ENCODE peak calls at places on chromosomes 1 and 21, in five cellular contexts. L is foreskin fibroblast, R is sigmoid colon, T is heart left ventricle, J is ascending aorta. Y is an unnamed sample.

GRCh38 chr21:45252448-45252925 is 35.2 kb downstream of the POFUT2 start:
- DNase-seq in J (no peak), R (no peak), L (no peak), T (no peak), Y (no peak)

GRCh38 chr1:923131-923990 is at the start of gene SAMD11:
- DNase-seq in L (peak), J (peak), T (peak), R (peak), Y (no peak)

GRCh38 chr1:7703321-7704213 is 67.5 kb upstream of the VAMP3 start:
- DNase-seq in R (no peak), J (no peak), L (no peak), T (peak), Y (no peak)

GRCh38 chr1:155320661-155321576 is at the start of gene RUSC1:
- DNase-seq in T (peak), R (peak), L (peak), J (peak), Y (no peak)

GRCh38 chr1:69191280-69191679 is 376.4 kb upstream of the LRRC7 start:
- DNase-seq in L (no peak), T (no peak), J (no peak), R (no peak), Y (no peak)

GRCh38 chr1:153533689-153534201 is 2.0 kb downstream of the S100A6 start:
- DNase-seq in L (peak), T (no peak), R (peak), J (peak), Y (no peak)

GRCh38 chr1:17922833-17923232 is 167.7 kb downstream of the ACTL8 start:
- DNase-seq in T (no peak), L (no peak), R (no peak), J (no peak), Y (no peak)

GRCh38 chr21:44761747-44762208 is 39.8 kb downstream of the UBE2G2 start:
- DNase-seq in T (no peak), R (no peak), L (no peak), J (peak), Y (no peak)

GRCh38 chr21:29656504-29657227 is 283.1 kb downstream of the GRIK1 start:
- DNase-seq in L (peak), J (no peak), T (no peak), R (no peak), Y (no peak)

GRCh38 chr1:2786329-2787162 is 14.9 kb downstream of the TTC34 start:
- DNase-seq in R (peak), J (peak), T (no peak), L (no peak), Y (no peak)

GRCh38 chr1:210598135-210598652 is 269.5 kb downstream of the HHAT start:
- DNase-seq in T (peak), R (peak), J (peak), L (peak), Y (no peak)

GRCh38 chr1:8858112-8858668 is 20.3 kb downstream of the ENO1 start:
- DNase-seq in R (no peak), T (peak), L (peak), J (no peak), Y (no peak)

GRCh38 chr1:10693497-10694273 is 102.8 kb downstream of the CASZ1 start:
- DNase-seq in R (no peak), T (no peak), L (no peak), J (no peak), Y (no peak)

GRCh38 chr1:12435639-12436344 is 182.2 kb downstream of the DHRS3 start:
- DNase-seq in T (no peak), L (no peak), J (no peak), R (no peak), Y (no peak)

GRCh38 chr1:20351911-20352675 is 61.4 kb downstream of the VWA5B1 start:
- DNase-seq in R (no peak), T (no peak), J (no peak), L (no peak), Y (no peak)

GRCh38 chr1:214718724-214719123 is 115.7 kb downstream of the CENPF start:
- DNase-seq in T (no peak), R (no peak), L (peak), J (no peak), Y (no peak)

GRCh38 chr1:24779689-24780464 is 34.6 kb downstream of the CLIC4 start:
- DNase-seq in J (no peak), T (no peak), R (no peak), L (no peak), Y (no peak)

GRCh38 chr1:94281361-94282142 is 44.2 kb upstream of the ARHGAP29 start:
- DNase-seq in T (no peak), J (no peak), L (no peak), R (no peak), Y (no peak)

GRCh38 chr21:45550552-45551210 is 8.4 kb upstream of the SLC19A1 start:
- DNase-seq in R (peak), L (no peak), J (no peak), T (no peak), Y (no peak)

GRCh38 chr1:60265560-60266535 is 192.3 kb upstream of the C1orf87 start:
- DNase-seq in J (no peak), R (no peak), T (no peak), L (peak), Y (no peak)

GRCh38 chr1:79295967-79296366 is 289.4 kb upstream of the ADGRL4 start:
- DNase-seq in L (peak), J (no peak), T (no peak), R (no peak), Y (no peak)

GRCh38 chr1:52033190-52034049 is at the start of gene KTI12:
- DNase-seq in J (peak), T (peak), R (peak), L (peak), Y (peak)

GRCh38 chr21:32520885-32521735 is 64.2 kb downstream of the TCP10L start:
- DNase-seq in J (peak), T (peak), L (peak), R (peak), Y (no peak)

GRCh38 chr1:6420594-6421042 is 899 bp upstream of the HES2 start:
- DNase-seq in J (no peak), R (no peak), L (no peak), T (no peak), Y (no peak)

GRCh38 chr1:28955930-28956552 is 41.7 kb downstream of the EPB41 start:
- DNase-seq in R (no peak), L (peak), T (no peak), J (no peak), Y (peak)

GRCh38 chr21:26849428-26850115 is 4.4 kb upstream of the ADAMTS1 start:
- DNase-seq in J (no peak), L (no peak), T (peak), R (no peak), Y (no peak)

GRCh38 chr1:206526064-206526911 is 19.0 kb downstream of the RASSF5 start:
- DNase-seq in R (peak), L (no peak), T (no peak), J (no peak), Y (no peak)

GRCh38 chr1:244322791-244323521 is 128.8 kb downstream of the ADSS2 start:
- DNase-seq in L (peak), T (peak), R (no peak), J (peak), Y (peak)

GRCh38 chr21:43806017-43806710 is 16.8 kb downstream of the RRP1 start:
- DNase-seq in J (no peak), R (no peak), T (no peak), L (no peak), Y (no peak)

GRCh38 chr1:44652445-44653106 is 21.7 kb downstream of the TMEM53 start:
- DNase-seq in T (peak), R (peak), L (peak), J (peak), Y (no peak)

GRCh38 chr1:44651069-44651468 is 23.2 kb downstream of the TMEM53 start:
- DNase-seq in T (no peak), R (no peak), J (no peak), L (no peak), Y (no peak)

GRCh38 chr1:44655609-44656008 is 18.7 kb downstream of the TMEM53 start:
- DNase-seq in T (no peak), J (no peak), L (no peak), R (no peak), Y (no peak)

GRCh38 chr1:44654621-44655187 is 19.6 kb downstream of the TMEM53 start:
- DNase-seq in J (no peak), L (no peak), R (no peak), T (no peak), Y (no peak)

GRCh38 chr1:44653107-44653964 is 20.9 kb downstream of the TMEM53 start:
- DNase-seq in J (no peak), L (no peak), T (no peak), R (no peak), Y (no peak)
- TF ChIP-seq CTCF in J (no peak), L (no peak), T (no peak), R (no peak), Y (no peak)

GRCh38 chr1:31831397-31832378 is 15.9 kb upstream of the SPOCD1 start:
- DNase-seq in L (peak), R (no peak), J (no peak), T (no peak), Y (no peak)
- H3K4me3 ChIP-seq in L (no peak), R (no peak), J (no peak), T (no peak), Y (no peak)

DNA sequence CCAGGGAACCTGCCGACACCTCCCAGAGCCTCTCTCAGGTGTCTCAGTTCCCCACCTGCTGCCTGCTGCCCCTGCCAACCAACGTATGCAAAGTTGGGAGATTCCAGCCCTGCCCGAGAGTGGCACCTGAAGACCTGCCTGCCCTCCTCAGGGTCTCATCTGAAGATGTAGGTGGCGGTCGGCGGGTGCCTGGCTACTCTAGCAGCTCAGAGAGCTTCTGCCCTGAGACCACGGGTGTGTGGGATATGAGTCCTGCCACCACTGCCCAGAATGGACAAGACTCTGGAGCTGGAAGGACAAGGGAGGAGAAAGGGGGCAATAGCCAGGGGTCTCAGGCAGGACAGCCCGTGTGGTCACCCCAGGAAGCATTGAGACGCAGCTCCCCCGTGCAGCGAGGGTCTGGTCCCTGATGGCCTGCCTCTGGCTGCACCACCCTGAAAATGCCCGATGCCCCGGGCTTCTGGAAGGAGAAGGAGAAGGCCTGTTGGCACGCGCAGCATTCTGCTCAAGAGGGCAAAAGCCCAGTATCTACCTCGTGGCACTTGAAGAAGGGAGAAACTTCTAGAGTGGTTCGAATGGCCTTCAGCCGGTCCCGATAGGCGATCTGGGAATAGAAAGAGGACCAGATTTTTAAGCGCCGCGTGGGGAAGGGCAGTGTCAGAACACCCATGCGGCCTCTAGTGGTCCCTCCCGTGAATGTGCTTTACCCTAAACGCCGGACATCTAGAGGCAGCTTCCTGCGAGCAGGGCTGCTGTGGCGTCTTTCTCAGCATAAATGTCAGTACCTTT is 88.8 kb downstream of the STUM start:
- DNase-seq in L (peak), T (peak), R (peak), J (peak), Y (no peak)
- TF ChIP-seq CTCF in L (peak), T (peak), R (peak), J (peak), Y (no peak)

DNA sequence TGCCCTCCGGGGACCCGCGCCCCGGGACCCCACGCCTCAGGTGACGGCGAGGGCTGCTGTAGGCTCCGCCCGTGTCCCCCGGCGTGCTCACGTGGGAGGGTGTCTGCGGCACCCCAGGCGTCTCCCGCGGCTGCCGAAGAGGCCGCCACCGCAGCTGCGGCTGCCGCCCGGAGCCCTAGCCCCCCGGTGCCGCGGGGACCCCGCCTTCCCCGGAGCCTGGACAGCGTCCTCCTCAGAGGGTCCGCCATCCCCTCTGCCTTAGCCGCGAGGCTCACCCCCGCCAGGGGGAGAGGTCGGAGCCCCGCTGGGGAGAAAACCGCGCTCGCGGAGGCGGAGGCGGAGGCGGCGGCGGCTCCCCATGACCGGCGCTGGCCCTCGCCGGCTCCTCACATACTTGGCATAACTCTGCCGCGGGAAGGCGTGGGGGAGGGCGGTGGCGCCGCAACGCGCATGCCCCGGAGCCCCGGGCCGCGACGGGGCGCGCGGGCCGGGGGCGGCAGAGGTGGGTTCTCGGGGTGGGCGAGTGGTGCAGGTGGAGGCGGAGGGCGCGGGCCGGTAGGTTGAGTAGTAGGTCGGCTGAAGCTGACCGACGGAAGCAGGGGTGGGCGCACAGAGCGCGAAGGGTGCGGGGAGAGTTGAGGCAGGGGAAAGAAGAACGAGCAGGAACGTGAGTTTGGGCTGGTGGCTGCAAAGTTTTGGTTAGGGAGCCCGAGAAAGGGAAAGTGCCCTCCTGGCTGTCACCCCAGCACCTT is 700 bp upstream of the SYDE2 start:
- DNase-seq in J (peak), R (peak), L (peak), T (peak), Y (no peak)
- H3K4me3 ChIP-seq in J (peak), R (peak), L (peak), T (peak), Y (peak)

DNA sequence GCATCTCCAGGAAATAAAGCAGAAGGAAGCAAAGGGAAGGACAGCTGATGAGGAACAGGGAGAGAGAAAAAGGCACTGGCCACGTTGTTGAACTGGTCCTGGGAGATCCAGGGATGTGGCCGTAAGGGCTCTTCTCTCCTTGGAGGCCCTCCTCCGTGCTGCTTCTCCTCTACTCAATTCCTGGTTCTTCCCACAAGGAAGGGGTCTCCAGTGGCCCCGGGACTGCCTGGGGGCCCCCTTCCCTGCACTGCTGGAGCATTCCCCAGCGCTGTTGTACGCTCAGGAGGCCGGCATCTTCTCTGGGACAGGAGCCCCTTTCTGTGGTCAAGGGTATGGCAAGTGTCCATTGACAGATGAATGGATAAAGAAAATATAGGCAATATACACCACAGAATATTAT is 88.5 kb upstream of the TLR5 start:
- DNase-seq in T (no peak), L (no peak), R (no peak), J (no peak), Y (no peak)
- TF ChIP-seq CTCF in T (no peak), L (no peak), R (no peak), J (no peak), Y (no peak)

DNA sequence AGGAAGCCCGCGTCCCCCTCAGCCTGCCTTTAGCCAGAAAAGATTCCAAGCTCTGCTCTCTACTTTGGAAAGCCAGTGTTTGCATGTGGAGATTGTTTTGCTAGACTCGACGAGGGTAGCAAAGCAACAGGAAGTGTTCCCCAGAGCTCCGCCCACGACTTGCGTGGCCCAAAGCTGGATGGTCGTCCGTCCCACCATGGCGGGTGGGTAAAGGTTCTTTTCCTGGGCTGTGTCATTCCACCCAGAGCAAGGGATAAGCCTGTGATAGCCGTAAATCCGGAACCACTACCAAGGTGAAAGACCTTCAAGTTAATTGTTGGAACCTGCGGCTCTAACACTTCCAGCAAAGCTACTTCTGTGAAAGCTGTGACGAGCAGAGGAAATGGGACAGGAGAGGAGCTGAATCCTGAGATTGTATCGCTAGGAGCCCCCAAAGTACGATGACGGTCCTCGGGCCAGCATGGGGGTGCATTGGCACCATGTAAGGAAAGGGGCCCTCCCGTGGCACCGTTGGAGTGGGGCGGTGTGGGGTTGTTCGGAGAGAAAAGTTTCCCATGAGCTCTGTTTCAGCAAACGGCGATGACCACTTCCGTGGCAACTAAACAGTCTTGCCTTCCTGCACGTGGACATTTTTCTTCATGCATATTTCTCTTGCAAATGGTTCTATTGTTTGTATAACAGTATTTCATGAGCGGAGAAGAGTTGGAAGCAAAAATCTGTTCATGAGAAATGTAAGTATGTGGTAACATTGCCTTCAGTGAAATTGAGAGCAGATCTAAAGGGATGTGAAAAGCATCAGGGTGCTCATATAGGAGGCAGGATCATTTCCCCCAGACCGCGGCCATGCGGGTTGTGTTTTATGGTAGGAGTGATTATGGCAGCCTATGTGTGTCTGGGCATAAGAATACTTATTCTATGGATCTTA is 8.3 kb downstream of the MX2 start:
- DNase-seq in R (peak), L (no peak), J (peak), T (no peak), Y (no peak)
- H3K4me3 ChIP-seq in R (peak), L (no peak), J (peak), T (peak), Y (no peak)

GRCh38 chr1:114094303-114094663 is 59.4 kb downstream of the SYT6 start:
- DNase-seq in J (no peak), T (no peak), R (no peak), L (peak), Y (no peak)

GRCh38 chr1:114094675-114095074 is 59.0 kb downstream of the SYT6 start:
- DNase-seq in T (no peak), R (no peak), J (no peak), L (no peak), Y (no peak)

GRCh38 chr1:114091711-114092110 is 62.0 kb downstream of the SYT6 start:
- DNase-seq in R (no peak), L (no peak), J (no peak), T (no peak), Y (no peak)

GRCh38 chr1:114092118-114092517 is 61.6 kb downstream of the SYT6 start:
- DNase-seq in T (no peak), L (no peak), R (no peak), J (no peak), Y (no peak)

DNA sequence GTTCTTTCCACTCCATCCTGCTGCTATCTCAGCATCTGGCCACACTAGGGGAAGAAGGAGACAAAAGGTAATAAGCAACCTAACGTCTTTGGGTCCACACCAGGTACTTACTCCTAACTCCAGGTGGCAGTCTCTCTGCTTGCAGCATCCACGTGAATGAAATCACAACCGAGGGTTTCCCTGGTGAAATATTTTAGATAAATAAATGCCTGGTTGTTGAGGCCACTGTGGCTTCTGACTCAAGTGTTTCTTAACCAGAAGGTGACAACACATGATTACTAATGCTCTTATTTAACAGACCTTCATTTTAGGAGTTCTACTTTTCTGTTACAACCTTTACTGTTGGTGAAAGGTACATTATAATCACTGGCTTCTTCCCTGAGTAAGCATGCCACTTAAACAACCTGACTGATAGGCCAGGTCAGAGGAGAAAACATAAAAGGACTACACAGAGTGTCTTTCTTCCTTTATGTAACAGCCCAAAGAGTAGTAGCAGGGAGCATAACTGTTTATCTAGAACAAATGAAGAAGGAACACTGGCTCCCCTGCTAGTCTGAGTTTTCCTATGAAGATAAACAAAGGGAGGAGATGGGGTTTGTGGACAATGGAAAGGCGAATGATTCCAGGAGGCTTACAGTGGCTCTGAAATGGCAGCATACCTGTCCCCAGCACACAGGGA is 59.9 kb downstream of the SYT6 start:
- DNase-seq in L (peak), R (no peak), J (no peak), T (no peak), Y (peak)
- TF ChIP-seq CTCF in L (no peak), R (peak), J (no peak), T (no peak), Y (no peak)

GRCh38 chr1:30686236-30686635 is 37.1 kb downstream of the MATN1 start:
- DNase-seq in J (no peak), L (no peak), R (peak), T (no peak), Y (no peak)

GRCh38 chr1:30685796-30686165 is 37.6 kb downstream of the MATN1 start:
- DNase-seq in L (no peak), J (no peak), T (no peak), R (peak), Y (no peak)

GRCh38 chr1:30684259-30684658 is 39.1 kb downstream of the MATN1 start:
- DNase-seq in L (no peak), R (peak), J (no peak), T (no peak), Y (no peak)

GRCh38 chr1:30683699-30684098 is 39.7 kb downstream of the MATN1 start:
- DNase-seq in L (no peak), J (no peak), R (peak), T (no peak), Y (no peak)

GRCh38 chr1:30684881-30685795 is 38.2 kb downstream of the MATN1 start:
- DNase-seq in R (peak), T (peak), J (no peak), L (no peak), Y (no peak)
- H3K4me3 ChIP-seq in R (no peak), T (peak), J (peak), L (no peak), Y (peak)

Y was measured in LNCaP clone FGC.